ENCODE peak calls at places on chromosomes 7 and 10, in five cellular contexts. I is mucosa of gallbladder, C is HEK293T, E is A172, K is LoVo. T is an unnamed sample.

GRCh38 chr10:89535185-89536012 is at the start of gene SLC16A12:
- DNase-seq in C (peak), I (no peak), E (no peak), K (no peak), T (no peak)

GRCh38 chr10:43211030-43211429 is 55.8 kb downstream of the RASGEF1A start:
- DNase-seq in E (no peak), C (no peak), I (no peak), K (no peak), T (no peak)

GRCh38 chr7:41861642-41862041 is 158.8 kb upstream of the INHBA start:
- DNase-seq in E (no peak), I (no peak), K (no peak), C (no peak), T (no peak)

GRCh38 chr7:132871419-132871818 is 210.5 kb downstream of the CHCHD3 start:
- DNase-seq in C (no peak), K (no peak), E (no peak), I (no peak), T (no peak)

GRCh38 chr7:100022621-100023020 is 7.2 kb downstream of the ZKSCAN1 start:
- DNase-seq in E (no peak), I (peak), K (no peak), C (no peak), T (no peak)

GRCh38 chr10:30000802-30001571 is 58.4 kb downstream of the JCAD start:
- DNase-seq in C (no peak), K (peak), I (peak), E (peak), T (peak)

GRCh38 chr7:137895301-137896201 is 48.8 kb upstream of the DGKI start:
- DNase-seq in I (no peak), C (no peak), K (no peak), E (no peak), T (no peak)

GRCh38 chr10:130654726-130655125 is 518.5 kb downstream of the GLRX3 start:
- DNase-seq in K (no peak), E (no peak), C (no peak), I (no peak), T (no peak)

GRCh38 chr7:20412023-20412422 is 81.3 kb downstream of the ITGB8 start:
- DNase-seq in C (no peak), K (no peak), E (no peak), I (no peak), T (no peak)

GRCh38 chr10:42875792-42876191 is 93.2 kb downstream of the BMS1 start:
- DNase-seq in K (peak), C (no peak), E (peak), I (peak), T (no peak)

GRCh38 chr10:65313406-65313805 is 1612.4 kb upstream of the LRRTM3 start:
- DNase-seq in E (peak), I (no peak), C (no peak), K (no peak), T (no peak)

GRCh38 chr10:95172851-95173250 is 21.2 kb upstream of the ACSM6 start:
- DNase-seq in C (no peak), I (no peak), K (no peak), E (no peak), T (no peak)

GRCh38 chr10:119103241-119103640 is 672 bp upstream of the DENND10 start:
- DNase-seq in I (no peak), E (no peak), K (no peak), C (no peak), T (no peak)

GRCh38 chr10:59847326-59847725 is 59.0 kb downstream of the CCDC6 start:
- DNase-seq in E (no peak), C (no peak), I (no peak), K (no peak), T (no peak)

T was measured in Panc1.